ENCODE peak calls at places on chromosomes 5 and 9, in four cellular contexts. One of them, this sample, is unnamed.
A peak's percentile ranks its signal among the peaks of the same experiment; 100 is the strongest.

GRCh38 chr5:93580387-93581100 is 475 bp downstream of the NR2F1-AS1 start:
- DNase-seq in left ventricle myocardium inferior: no peak
- DNase-seq in heart right ventricle: no peak
- DNase-seq in lung: no peak
- DNase-seq in this sample: peak; percentile 65

GRCh38 chr9:124863371-124863831 is 1.5 kb downstream of the ARPC5L start:
- DNase-seq in heart right ventricle: no peak
- DNase-seq in left ventricle myocardium inferior: no peak
- DNase-seq in lung: peak; percentile 61
- DNase-seq in this sample: no peak

GRCh38 chr5:37792976-37793328 is 46.9 kb downstream of the GDNF start:
- DNase-seq in lung: no peak
- DNase-seq in left ventricle myocardium inferior: no peak
- DNase-seq in heart right ventricle: no peak
- DNase-seq in this sample: peak; percentile 88

GRCh38 chr5:126508962-126509279 is 85.7 kb downstream of the GRAMD2B start:
- DNase-seq in lung: no peak
- DNase-seq in heart right ventricle: no peak
- DNase-seq in left ventricle myocardium inferior: no peak
- DNase-seq in this sample: peak; percentile 65

GRCh38 chr9:79788662-79789061 is 216.9 kb downstream of the TLE4 start:
- DNase-seq in heart right ventricle: no peak
- DNase-seq in lung: no peak
- DNase-seq in left ventricle myocardium inferior: no peak
- DNase-seq in this sample: no peak

GRCh38 chr9:121294866-121295661 is 27.1 kb downstream of the GSN start:
- DNase-seq in heart right ventricle: peak; percentile 57
- DNase-seq in left ventricle myocardium inferior: peak; percentile 68
- DNase-seq in lung: no peak
- DNase-seq in this sample: no peak

GRCh38 chr5:33649801-33650482 is 209.2 kb downstream of the TARS1 start:
- DNase-seq in left ventricle myocardium inferior: no peak
- DNase-seq in lung: no peak
- DNase-seq in heart right ventricle: no peak
- DNase-seq in this sample: peak; percentile 51

GRCh38 chr5:154260224-154260859 is 69.8 kb downstream of the GALNT10 start:
- DNase-seq in left ventricle myocardium inferior: no peak
- DNase-seq in lung: no peak
- DNase-seq in heart right ventricle: no peak
- DNase-seq in this sample: peak; percentile 59

GRCh38 chr9:14119694-14120514 is 194.0 kb downstream of the NFIB start:
- DNase-seq in lung: no peak
- DNase-seq in heart right ventricle: no peak
- DNase-seq in left ventricle myocardium inferior: no peak
- DNase-seq in this sample: peak; percentile 35

GRCh38 chr5:98734646-98735045 is 38.8 kb upstream of the RGMB start:
- DNase-seq in left ventricle myocardium inferior: no peak
- DNase-seq in lung: no peak
- DNase-seq in heart right ventricle: no peak
- DNase-seq in this sample: no peak

GRCh38 chr5:96384353-96384752 is 48.7 kb downstream of the PCSK1 start:
- DNase-seq in left ventricle myocardium inferior: peak; percentile 50
- DNase-seq in lung: no peak
- DNase-seq in heart right ventricle: peak; percentile 37
- DNase-seq in this sample: peak; percentile 33

GRCh38 chr9:35108946-35109575 is 6.1 kb upstream of the STOML2 start:
- DNase-seq in left ventricle myocardium inferior: no peak
- DNase-seq in heart right ventricle: no peak
- DNase-seq in lung: no peak
- DNase-seq in this sample: no peak

GRCh38 chr5:17819786-17820185 is 185.5 kb downstream of the TAF11L14 start:
- DNase-seq in left ventricle myocardium inferior: no peak
- DNase-seq in heart right ventricle: no peak
- DNase-seq in lung: no peak
- DNase-seq in this sample: no peak

GRCh38 chr9:112917027-112917986 is 26.6 kb upstream of the SLC46A2 start:
- DNase-seq in lung: no peak
- DNase-seq in heart right ventricle: no peak
- DNase-seq in left ventricle myocardium inferior: no peak
- DNase-seq in this sample: no peak

GRCh38 chr9:21549251-21549765 is 67.2 kb upstream of the IFNE start:
- DNase-seq in lung: no peak
- DNase-seq in heart right ventricle: no peak
- DNase-seq in left ventricle myocardium inferior: no peak
- DNase-seq in this sample: peak; percentile 92

GRCh38 chr5:93249651-93250289 is 331.2 kb downstream of the NR2F1-AS1 start:
- DNase-seq in left ventricle myocardium inferior: no peak
- DNase-seq in lung: no peak
- DNase-seq in heart right ventricle: no peak
- DNase-seq in this sample: peak; percentile 40

GRCh38 chr9:132973713-132974112 is 4.8 kb upstream of the GFI1B start:
- DNase-seq in heart right ventricle: no peak
- DNase-seq in left ventricle myocardium inferior: no peak
- DNase-seq in lung: no peak
- DNase-seq in this sample: peak; percentile 16

DNA sequence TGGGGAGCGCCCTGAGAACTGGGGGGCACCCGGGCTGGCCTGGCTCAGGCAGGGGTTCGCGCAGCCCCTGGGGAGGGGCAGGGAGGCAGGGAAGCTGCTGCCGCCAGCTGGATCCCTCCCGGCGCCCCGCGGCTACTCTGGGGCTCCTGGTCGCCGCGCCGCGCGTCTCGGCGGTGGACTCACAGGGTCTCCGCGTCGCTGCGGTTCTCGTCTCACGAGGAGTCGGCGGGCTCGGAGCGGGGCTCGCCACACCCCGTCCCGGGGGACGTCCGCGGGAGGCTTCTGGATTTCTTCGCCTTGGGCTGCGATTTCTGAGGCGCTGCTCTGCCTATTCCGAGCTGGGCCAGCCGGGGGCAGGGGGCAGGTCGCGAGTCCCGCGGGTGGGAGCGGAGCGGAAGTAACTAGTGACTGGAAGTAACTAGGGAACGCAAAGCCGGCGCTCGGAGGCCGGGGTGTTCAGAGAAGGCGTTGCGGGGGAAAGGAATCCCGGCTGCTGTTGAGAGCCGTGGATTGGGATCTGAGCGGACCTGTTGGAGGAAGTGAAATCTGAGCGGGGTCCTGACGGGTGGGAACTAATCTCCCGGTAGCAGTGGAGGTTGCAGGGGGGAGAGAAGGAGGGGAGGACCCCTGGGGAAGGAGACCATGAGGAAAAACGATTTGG is 509 bp downstream of the CYSTM1 start:
- DNase-seq in lung: peak; percentile 77
- DNase-seq in left ventricle myocardium inferior: peak; percentile 81
- DNase-seq in heart right ventricle: peak; percentile 82
- DNase-seq in this sample: peak; percentile 71
- TF ChIP-seq CTCF in lung: no peak
- TF ChIP-seq CTCF in left ventricle myocardium inferior: peak; percentile 56
- TF ChIP-seq CTCF in heart right ventricle: peak; percentile 23
- TF ChIP-seq CTCF in this sample: peak; percentile 14

GRCh38 chr9:130940023-130940549 is 1.0 kb upstream of the FIBCD1 start:
- DNase-seq in lung: no peak
- DNase-seq in left ventricle myocardium inferior: no peak
- DNase-seq in heart right ventricle: no peak
- DNase-seq in this sample: no peak
- H3K4me3 ChIP-seq in lung: no peak overlapping the region
- H3K4me3 ChIP-seq in left ventricle myocardium inferior: peak overlapping the region; percentile 67
- H3K4me3 ChIP-seq in heart right ventricle: no peak overlapping the region
- H3K4me3 ChIP-seq in this sample: no peak overlapping the region

GRCh38 chr5:169577966-169578365 is 5.6 kb upstream of the SPDL1 start:
- DNase-seq in left ventricle myocardium inferior: no peak
- DNase-seq in heart right ventricle: no peak
- DNase-seq in lung: no peak
- DNase-seq in this sample: no peak
- TF ChIP-seq CTCF in left ventricle myocardium inferior: no peak
- TF ChIP-seq CTCF in heart right ventricle: no peak
- TF ChIP-seq CTCF in lung: no peak
- TF ChIP-seq CTCF in this sample: peak; percentile 25

GRCh38 chr9:91359734-91360470 is 1.8 kb downstream of the AUH start:
- DNase-seq in lung: no peak
- DNase-seq in left ventricle myocardium inferior: no peak
- DNase-seq in heart right ventricle: no peak
- DNase-seq in this sample: no peak
- H3K4me3 ChIP-seq in lung: no peak overlapping the region
- H3K4me3 ChIP-seq in left ventricle myocardium inferior: peak overlapping the region; percentile 95
- H3K4me3 ChIP-seq in heart right ventricle: no peak overlapping the region
- H3K4me3 ChIP-seq in this sample: peak overlapping the region; percentile 95

GRCh38 chr5:78548216-78548615 is 100.4 kb downstream of the LHFPL2 start:
- DNase-seq in heart right ventricle: no peak
- DNase-seq in lung: no peak
- DNase-seq in left ventricle myocardium inferior: no peak
- DNase-seq in this sample: no peak

GRCh38 chr5:78552729-78553341 is 95.7 kb downstream of the LHFPL2 start:
- DNase-seq in left ventricle myocardium inferior: no peak
- DNase-seq in lung: no peak
- DNase-seq in heart right ventricle: no peak
- DNase-seq in this sample: no peak

GRCh38 chr5:78553578-78553977 is 95.0 kb downstream of the LHFPL2 start:
- DNase-seq in left ventricle myocardium inferior: no peak
- DNase-seq in lung: no peak
- DNase-seq in heart right ventricle: no peak
- DNase-seq in this sample: no peak

GRCh38 chr5:78549043-78549442 is 99.5 kb downstream of the LHFPL2 start:
- DNase-seq in lung: no peak
- DNase-seq in heart right ventricle: no peak
- DNase-seq in left ventricle myocardium inferior: no peak
- DNase-seq in this sample: peak; percentile 60

GRCh38 chr5:78550891-78551290 is 97.7 kb downstream of the LHFPL2 start:
- DNase-seq in lung: no peak
- DNase-seq in heart right ventricle: no peak
- DNase-seq in left ventricle myocardium inferior: no peak
- DNase-seq in this sample: peak; percentile 64
- TF ChIP-seq CTCF in lung: no peak
- TF ChIP-seq CTCF in heart right ventricle: no peak
- TF ChIP-seq CTCF in left ventricle myocardium inferior: no peak
- TF ChIP-seq CTCF in this sample: no peak

GRCh38 chr9:116313638-116314037 is 160.0 kb downstream of the PAPPA start:
- DNase-seq in lung: no peak
- DNase-seq in left ventricle myocardium inferior: no peak
- DNase-seq in heart right ventricle: no peak
- DNase-seq in this sample: no peak

GRCh38 chr9:116308070-116308469 is 154.5 kb downstream of the PAPPA start:
- DNase-seq in left ventricle myocardium inferior: no peak
- DNase-seq in lung: no peak
- DNase-seq in heart right ventricle: no peak
- DNase-seq in this sample: no peak

GRCh38 chr9:116312221-116312620 is 158.6 kb downstream of the PAPPA start:
- DNase-seq in left ventricle myocardium inferior: no peak
- DNase-seq in heart right ventricle: no peak
- DNase-seq in lung: no peak
- DNase-seq in this sample: peak; percentile 78

DNA sequence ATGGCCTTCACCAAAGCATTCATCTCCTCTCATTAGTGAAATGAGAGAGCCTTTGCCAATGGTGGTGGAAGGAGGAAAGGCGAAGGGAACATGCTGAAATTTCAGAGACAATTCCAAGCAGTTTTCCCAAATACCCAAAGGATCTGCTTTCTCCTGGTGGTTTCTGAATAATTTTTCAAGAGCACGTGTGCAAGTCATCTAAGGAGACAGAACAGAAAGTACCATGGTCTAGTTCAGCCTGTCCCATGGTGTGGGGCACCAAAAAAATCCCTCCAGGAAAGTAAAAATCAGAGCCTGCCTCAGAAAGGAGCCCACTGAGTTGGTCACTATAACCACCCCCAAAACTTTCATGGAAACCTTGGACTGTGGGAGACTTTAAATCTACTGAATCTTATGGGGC is 156.6 kb downstream of the PAPPA start:
- DNase-seq in heart right ventricle: no peak
- DNase-seq in lung: no peak
- DNase-seq in left ventricle myocardium inferior: no peak
- DNase-seq in this sample: no peak
- H3K4me3 ChIP-seq in heart right ventricle: no peak overlapping the region
- H3K4me3 ChIP-seq in lung: no peak overlapping the region
- H3K4me3 ChIP-seq in left ventricle myocardium inferior: no peak overlapping the region
- H3K4me3 ChIP-seq in this sample: no peak overlapping the region

GRCh38 chr9:126914458-126915280 is at the start of gene RALGPS1:
- DNase-seq in heart right ventricle: peak; percentile 97
- DNase-seq in left ventricle myocardium inferior: peak; percentile 96
- DNase-seq in lung: peak; percentile 95
- DNase-seq in this sample: peak; percentile 95

GRCh38 chr9:126919193-126919592 is 4.6 kb downstream of the RALGPS1 start:
- DNase-seq in lung: no peak
- DNase-seq in heart right ventricle: no peak
- DNase-seq in left ventricle myocardium inferior: no peak
- DNase-seq in this sample: no peak

GRCh38 chr9:126915846-126916543 is 1.4 kb downstream of the RALGPS1 start:
- DNase-seq in lung: no peak
- DNase-seq in heart right ventricle: no peak
- DNase-seq in left ventricle myocardium inferior: no peak
- DNase-seq in this sample: no peak

GRCh38 chr9:126915281-126915816 is 767 bp downstream of the RALGPS1 start:
- DNase-seq in lung: peak; percentile 75
- DNase-seq in left ventricle myocardium inferior: peak; percentile 22
- DNase-seq in heart right ventricle: peak; percentile 37
- DNase-seq in this sample: no peak

GRCh38 chr9:126916909-126917308 is 2.3 kb downstream of the RALGPS1 start:
- DNase-seq in lung: no peak
- DNase-seq in heart right ventricle: no peak
- DNase-seq in left ventricle myocardium inferior: no peak
- DNase-seq in this sample: no peak
- TF ChIP-seq CTCF in lung: no peak
- TF ChIP-seq CTCF in heart right ventricle: no peak
- TF ChIP-seq CTCF in left ventricle myocardium inferior: no peak
- TF ChIP-seq CTCF in this sample: no peak

GRCh38 chr9:92965759-92966517 is 18.6 kb downstream of the FGD3 start:
- DNase-seq in heart right ventricle: no peak
- DNase-seq in lung: no peak
- DNase-seq in left ventricle myocardium inferior: no peak
- DNase-seq in this sample: no peak
- H3K4me3 ChIP-seq in heart right ventricle: peak overlapping the region; percentile 27
- H3K4me3 ChIP-seq in lung: no peak overlapping the region
- H3K4me3 ChIP-seq in left ventricle myocardium inferior: peak overlapping the region; percentile 52
- H3K4me3 ChIP-seq in this sample: no peak overlapping the region

GRCh38 chr5:6819521-6819920 is 106.3 kb downstream of the TENT4A start:
- DNase-seq in heart right ventricle: no peak
- DNase-seq in lung: no peak
- DNase-seq in left ventricle myocardium inferior: no peak
- DNase-seq in this sample: no peak
- TF ChIP-seq CTCF in heart right ventricle: no peak
- TF ChIP-seq CTCF in lung: no peak
- TF ChIP-seq CTCF in left ventricle myocardium inferior: no peak
- TF ChIP-seq CTCF in this sample: no peak

DNA sequence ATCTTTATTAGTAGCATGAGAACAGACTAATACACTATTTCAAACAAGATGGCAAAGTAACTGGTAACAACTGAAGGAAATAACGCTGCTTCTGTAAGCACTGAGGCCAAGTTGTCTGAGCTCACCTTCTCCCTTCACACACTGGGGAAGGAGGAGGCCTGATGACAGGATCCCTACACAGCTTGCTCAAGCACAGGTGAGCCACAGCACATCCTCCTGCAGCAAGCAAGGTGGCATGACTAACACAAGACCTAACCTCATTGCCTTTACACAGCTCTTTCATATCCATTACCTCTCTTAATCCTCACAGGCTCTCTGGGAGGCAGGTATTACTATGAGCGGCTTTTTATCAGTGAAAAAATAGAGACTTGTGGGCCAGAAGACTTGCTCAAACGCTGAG is 83.3 kb downstream of the ARL15 start:
- DNase-seq in lung: no peak
- DNase-seq in left ventricle myocardium inferior: no peak
- DNase-seq in heart right ventricle: no peak
- DNase-seq in this sample: no peak
- H3K4me3 ChIP-seq in lung: no peak overlapping the region
- H3K4me3 ChIP-seq in left ventricle myocardium inferior: no peak overlapping the region
- H3K4me3 ChIP-seq in heart right ventricle: no peak overlapping the region
- H3K4me3 ChIP-seq in this sample: no peak overlapping the region